ENCODE peak calls at places on chromosome X, in four cellular contexts. One of them, this sample, is unnamed.

GRCh38 chrX:80984118-80984517 is 174.4 kb upstream of the BRWD3 start:
- DNase-seq in GM23248: no peak
- DNase-seq in IMR-90: no peak
- DNase-seq in neuronal stem cell: no peak
- DNase-seq in this sample: no peak

GRCh38 chrX:8692886-8693285 is 39.1 kb downstream of the ANOS1 start:
- DNase-seq in neuronal stem cell: no peak
- DNase-seq in IMR-90: no peak
- DNase-seq in GM23248: no peak
- DNase-seq in this sample: no peak

GRCh38 chrX:10433296-10433965 is 187.0 kb downstream of the MID1 start:
- DNase-seq in neuronal stem cell: no peak
- DNase-seq in GM23248: no peak
- DNase-seq in IMR-90: no peak
- DNase-seq in this sample: no peak

GRCh38 chrX:111868726-111869638 is 7.0 kb upstream of the TRPC5OS start:
- DNase-seq in IMR-90: peak; percentile 13
- DNase-seq in GM23248: peak; percentile 31
- DNase-seq in neuronal stem cell: peak; percentile 11
- DNase-seq in this sample: peak; percentile 0

GRCh38 chrX:49079489-49080428 is at the start of gene WDR45:
- DNase-seq in GM23248: peak; percentile 86
- DNase-seq in neuronal stem cell: peak; percentile 31
- DNase-seq in IMR-90: peak; percentile 63
- DNase-seq in this sample: peak; percentile 55

GRCh38 chrX:39487166-39488006 is 610.4 kb downstream of the BCOR start:
- DNase-seq in neuronal stem cell: no peak
- DNase-seq in IMR-90: no peak
- DNase-seq in GM23248: no peak
- DNase-seq in this sample: no peak

GRCh38 chrX:97021680-97022079 is 138.0 kb downstream of the RPA4 start:
- DNase-seq in GM23248: peak; percentile 5
- DNase-seq in IMR-90: peak; percentile 49
- DNase-seq in neuronal stem cell: no peak
- DNase-seq in this sample: no peak

GRCh38 chrX:133321441-133321840 is 93.8 kb downstream of the GPC4 start:
- DNase-seq in neuronal stem cell: no peak
- DNase-seq in IMR-90: no peak
- DNase-seq in GM23248: peak; percentile 1
- DNase-seq in this sample: no peak

GRCh38 chrX:110665636-110666035 is 130.0 kb downstream of the CHRDL1 start:
- DNase-seq in neuronal stem cell: no peak
- DNase-seq in GM23248: peak; percentile 58
- DNase-seq in IMR-90: peak; percentile 5
- DNase-seq in this sample: peak; percentile 15

GRCh38 chrX:15566244-15566643 is 34.5 kb downstream of the ACE2 start:
- DNase-seq in IMR-90: no peak
- DNase-seq in neuronal stem cell: no peak
- DNase-seq in GM23248: no peak
- DNase-seq in this sample: no peak

GRCh38 chrX:36431819-36432218 is 512.3 kb downstream of the CFAP47 start:
- DNase-seq in neuronal stem cell: no peak
- DNase-seq in IMR-90: peak; percentile 89
- DNase-seq in GM23248: peak; percentile 0
- DNase-seq in this sample: no peak

GRCh38 chrX:76428243-76429130 is 977 bp downstream of the MAGEE1 start:
- DNase-seq in IMR-90: no peak
- DNase-seq in neuronal stem cell: no peak
- DNase-seq in GM23248: peak; percentile 0
- DNase-seq in this sample: no peak

GRCh38 chrX:150731795-150732194 is 38.6 kb downstream of the MTMR1 start:
- DNase-seq in neuronal stem cell: no peak
- DNase-seq in GM23248: peak; percentile 97
- DNase-seq in IMR-90: peak; percentile 97
- DNase-seq in this sample: no peak

GRCh38 chrX:15815779-15816452 is 25.6 kb downstream of the ZRSR2 start:
- DNase-seq in neuronal stem cell: peak; percentile 3
- DNase-seq in GM23248: peak; percentile 31
- DNase-seq in IMR-90: peak; percentile 33
- DNase-seq in this sample: peak; percentile 73

GRCh38 chrX:71990518-71990917 is 79.9 kb downstream of the NHSL2 start:
- DNase-seq in IMR-90: no peak
- DNase-seq in GM23248: no peak
- DNase-seq in neuronal stem cell: no peak
- DNase-seq in this sample: no peak

GRCh38 chrX:44343412-44343942 is at the start of gene EFHC2:
- DNase-seq in GM23248: peak; percentile 68
- DNase-seq in IMR-90: no peak
- DNase-seq in neuronal stem cell: no peak
- DNase-seq in this sample: peak; percentile 51

GRCh38 chrX:152897216-152898144 is at the start of gene ZNF185:
- DNase-seq in IMR-90: no peak
- DNase-seq in neuronal stem cell: peak; percentile 42
- DNase-seq in GM23248: peak; percentile 13
- DNase-seq in this sample: peak; percentile 58

GRCh38 chrX:108415891-108416290 is 22.3 kb downstream of the COL4A6 start:
- DNase-seq in GM23248: peak; percentile 2
- DNase-seq in IMR-90: peak; percentile 57
- DNase-seq in neuronal stem cell: no peak
- DNase-seq in this sample: no peak

GRCh38 chrX:40100141-40100536 is 2.4 kb upstream of the BCOR start:
- DNase-seq in neuronal stem cell: no peak
- DNase-seq in IMR-90: no peak
- DNase-seq in GM23248: no peak
- DNase-seq in this sample: no peak

GRCh38 chrX:129769467-129770154 is 10.1 kb upstream of the SASH3 start:
- DNase-seq in neuronal stem cell: no peak
- DNase-seq in GM23248: no peak
- DNase-seq in IMR-90: no peak
- DNase-seq in this sample: no peak

GRCh38 chrX:19627081-19627480 is 111.8 kb upstream of the MAP3K15 start:
- DNase-seq in GM23248: peak; percentile 47
- DNase-seq in neuronal stem cell: no peak
- DNase-seq in IMR-90: no peak
- DNase-seq in this sample: no peak

GRCh38 chrX:128623361-128623760 is 571.2 kb upstream of the ACTRT1 start:
- DNase-seq in GM23248: no peak
- DNase-seq in neuronal stem cell: no peak
- DNase-seq in IMR-90: no peak
- DNase-seq in this sample: no peak

GRCh38 chrX:19705196-19705769 is 182.1 kb downstream of the SH3KBP1 start:
- DNase-seq in GM23248: peak; percentile 74
- DNase-seq in neuronal stem cell: no peak
- DNase-seq in IMR-90: no peak
- DNase-seq in this sample: no peak

GRCh38 chrX:15918003-15918402 is 63.4 kb upstream of the AP1S2 start:
- DNase-seq in IMR-90: no peak
- DNase-seq in neuronal stem cell: no peak
- DNase-seq in GM23248: no peak
- DNase-seq in this sample: no peak

GRCh38 chrX:45385767-45386166 is 185.1 kb upstream of the DIPK2B start:
- DNase-seq in IMR-90: peak; percentile 45
- DNase-seq in neuronal stem cell: no peak
- DNase-seq in GM23248: peak; percentile 41
- DNase-seq in this sample: no peak

GRCh38 chrX:65406532-65406931 is 128.1 kb downstream of the LAS1L start:
- DNase-seq in GM23248: peak; percentile 24
- DNase-seq in IMR-90: no peak
- DNase-seq in neuronal stem cell: no peak
- DNase-seq in this sample: no peak

GRCh38 chrX:96480081-96480480 is 204.6 kb upstream of the DIAPH2 start:
- DNase-seq in GM23248: peak; percentile 61
- DNase-seq in neuronal stem cell: no peak
- DNase-seq in IMR-90: peak; percentile 79
- DNase-seq in this sample: peak; percentile 1

GRCh38 chrX:136159615-136160025 is 12.3 kb downstream of the FHL1 start:
- DNase-seq in IMR-90: no peak
- DNase-seq in neuronal stem cell: no peak
- DNase-seq in GM23248: no peak
- DNase-seq in this sample: no peak

GRCh38 chrX:44637282-44637681 is 94.6 kb upstream of the FUNDC1 start:
- DNase-seq in IMR-90: no peak
- DNase-seq in neuronal stem cell: no peak
- DNase-seq in GM23248: no peak
- DNase-seq in this sample: no peak

DNA sequence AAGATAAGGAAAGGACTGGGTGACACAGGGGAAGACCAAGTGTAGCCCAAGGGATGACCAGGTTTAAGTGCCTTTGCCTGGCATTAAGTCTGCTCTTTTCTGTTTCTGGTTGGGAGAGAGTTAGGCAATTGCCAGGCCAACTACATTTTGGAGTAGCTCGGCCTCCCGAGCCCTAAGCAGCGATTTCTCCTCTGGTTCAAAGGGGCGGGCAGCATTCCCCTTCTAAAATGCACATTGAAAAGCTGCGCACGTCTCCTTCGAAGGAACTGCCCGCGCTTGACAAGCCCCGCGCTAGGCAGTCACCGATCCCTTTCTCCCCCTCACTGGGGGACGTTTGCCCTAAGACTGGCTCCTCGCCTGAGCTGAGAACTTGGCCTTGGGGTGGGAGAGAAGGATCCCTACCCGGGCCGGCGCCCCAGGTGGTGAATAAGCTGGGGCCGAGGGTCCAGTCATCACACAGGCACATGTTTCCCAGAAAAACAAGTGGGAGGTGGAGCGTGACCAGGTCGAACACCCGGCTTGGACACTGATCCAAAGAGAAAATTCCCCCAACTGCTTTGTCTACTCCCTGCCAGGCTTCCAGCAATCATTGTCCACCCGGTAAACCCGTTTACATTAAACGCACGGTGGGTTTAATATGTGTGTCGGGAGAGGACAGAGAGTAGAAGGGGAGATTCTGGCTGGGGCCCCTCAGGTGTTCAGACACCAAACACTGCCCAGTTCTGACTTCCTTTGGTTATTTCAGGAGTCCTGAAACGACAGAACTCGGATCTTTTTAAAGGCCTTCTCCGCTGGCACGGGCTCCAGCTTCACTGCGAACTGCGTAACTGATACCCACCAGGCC is 4.0 kb downstream of the ARX start:
- DNase-seq in IMR-90: no peak
- DNase-seq in neuronal stem cell: no peak
- DNase-seq in GM23248: no peak
- DNase-seq in this sample: no peak
- H3K4me3 ChIP-seq in IMR-90: no peak overlapping the region
- H3K4me3 ChIP-seq in neuronal stem cell: no peak overlapping the region
- H3K4me3 ChIP-seq in GM23248: no peak overlapping the region
- H3K4me3 ChIP-seq in this sample: no peak overlapping the region

GRCh38 chrX:14029039-14029424 is 660 bp downstream of the GEMIN8 start:
- DNase-seq in GM23248: no peak
- DNase-seq in neuronal stem cell: peak; percentile 5
- DNase-seq in IMR-90: no peak
- DNase-seq in this sample: no peak
- H3K4me1 ChIP-seq in GM23248: peaks cover 26% of the 10 kb centered on the region
- H3K4me1 ChIP-seq in neuronal stem cell: peaks cover 12% of the 10 kb centered on the region
- H3K4me1 ChIP-seq in IMR-90: peaks cover 4% of the 10 kb centered on the region
- H3K4me1 ChIP-seq in this sample: no peaks in the 10 kb centered on the region

GRCh38 chrX:1493317-1493856 is 40.7 kb upstream of the ASMTL start:
- DNase-seq in IMR-90: no peak
- DNase-seq in GM23248: no peak
- DNase-seq in neuronal stem cell: no peak
- DNase-seq in this sample: no peak
- H3K36me3 ChIP-seq in IMR-90: no peaks in the 10 kb centered on the region
- H3K36me3 ChIP-seq in GM23248: no peaks in the 10 kb centered on the region
- H3K36me3 ChIP-seq in neuronal stem cell: no peaks in the 10 kb centered on the region
- H3K36me3 ChIP-seq in this sample: no peaks in the 10 kb centered on the region

GRCh38 chrX:52261125-52261462 is 76.4 kb downstream of the MAGED4 start:
- DNase-seq in neuronal stem cell: no peak
- DNase-seq in IMR-90: no peak
- DNase-seq in GM23248: no peak
- DNase-seq in this sample: no peak
- H3K4me3 ChIP-seq in neuronal stem cell: peak overlapping the region; percentile 19
- H3K4me3 ChIP-seq in IMR-90: peak overlapping the region; percentile 68
- H3K4me3 ChIP-seq in GM23248: peak overlapping the region; percentile 94
- H3K4me3 ChIP-seq in this sample: peak overlapping the region; percentile 65

DNA sequence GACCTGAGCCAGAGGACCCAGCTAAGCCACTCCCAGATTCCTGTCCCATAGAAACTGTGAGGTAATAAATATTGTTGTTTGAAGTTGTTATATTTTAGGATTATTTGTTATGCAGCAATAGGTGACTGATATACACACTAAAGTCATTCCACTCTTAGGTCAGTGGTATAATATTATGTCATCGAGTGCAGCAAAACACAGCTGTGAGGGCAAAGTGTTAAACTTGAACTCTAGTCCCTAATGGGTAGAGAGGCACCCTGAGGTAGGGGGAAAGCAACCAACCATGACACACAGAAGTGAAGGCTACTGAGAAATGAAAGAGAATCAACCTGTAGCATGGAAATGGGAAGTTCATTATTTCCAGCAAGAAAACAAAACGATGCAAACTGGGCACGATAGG is 66.6 kb downstream of the ATXN3L start:
- DNase-seq in IMR-90: no peak
- DNase-seq in neuronal stem cell: no peak
- DNase-seq in GM23248: no peak
- DNase-seq in this sample: no peak
- H3K4me1 ChIP-seq in IMR-90: peaks cover 3% of the 10 kb centered on the region
- H3K4me1 ChIP-seq in neuronal stem cell: no peaks in the 10 kb centered on the region
- H3K4me1 ChIP-seq in GM23248: peaks cover 27% of the 10 kb centered on the region
- H3K4me1 ChIP-seq in this sample: no peaks in the 10 kb centered on the region

GRCh38 chrX:47148946-47149345 is 3.9 kb downstream of the RBM10 start:
- DNase-seq in IMR-90: no peak
- DNase-seq in neuronal stem cell: no peak
- DNase-seq in GM23248: peak; percentile 62
- DNase-seq in this sample: peak; percentile 15

GRCh38 chrX:47156611-47157520 is 11.8 kb downstream of the RBM10 start:
- DNase-seq in IMR-90: no peak
- DNase-seq in GM23248: no peak
- DNase-seq in neuronal stem cell: no peak
- DNase-seq in this sample: no peak

GRCh38 chrX:47146936-47147859 is 2.2 kb downstream of the RBM10 start:
- DNase-seq in IMR-90: no peak
- DNase-seq in neuronal stem cell: no peak
- DNase-seq in GM23248: no peak
- DNase-seq in this sample: no peak

GRCh38 chrX:47146121-47146935 is 1.3 kb downstream of the RBM10 start:
- DNase-seq in GM23248: peak; percentile 37
- DNase-seq in IMR-90: no peak
- DNase-seq in neuronal stem cell: no peak
- DNase-seq in this sample: no peak

DNA sequence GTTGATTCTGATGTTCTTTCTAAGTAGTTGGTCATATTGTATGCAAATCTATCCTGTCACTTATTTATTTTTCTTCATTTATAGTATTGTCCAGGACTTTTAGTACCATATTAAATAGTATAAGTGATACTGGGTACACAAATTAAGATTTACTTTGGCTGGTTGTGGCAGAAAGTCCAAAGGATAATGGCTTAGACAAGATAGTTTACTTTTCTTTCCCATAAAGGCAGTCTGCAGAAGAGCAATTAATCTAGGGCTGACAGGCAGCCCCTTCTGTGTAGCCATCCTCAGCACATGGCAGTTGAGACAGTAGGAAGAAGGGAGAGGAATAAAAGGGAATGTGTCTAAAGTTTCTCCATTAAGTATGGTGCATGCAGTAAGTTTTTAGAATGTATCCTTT is 6.4 kb downstream of the RBM10 start:
- DNase-seq in GM23248: no peak
- DNase-seq in IMR-90: no peak
- DNase-seq in neuronal stem cell: no peak
- DNase-seq in this sample: no peak
- H3K36me3 ChIP-seq in GM23248: peaks cover 6% of the 10 kb centered on the region
- H3K36me3 ChIP-seq in IMR-90: peaks cover 7% of the 10 kb centered on the region
- H3K36me3 ChIP-seq in neuronal stem cell: peaks cover 69% of the 10 kb centered on the region
- H3K36me3 ChIP-seq in this sample: peaks cover 6% of the 10 kb centered on the region

This sample was measured in cardiac muscle cell.